ENCODE peak calls at places on chromosomes 12 and 14, in seven cellular contexts. M is T1000; Z is activated CD4-positive, alpha-beta T cell treated with anti-CD3 and anti-CD28 coated beads, Interleukin-2, amount 50 U/mL, for 1 hour; Q is sciatic nerve; T is esophagus muscularis mucosa; L is mucosa of gallbladder; Y is GM20000. F is an unnamed sample.

GRCh38 chr12:39443704-39444234 is 849 bp upstream of the KIF21A start:
- DNase-seq in M (no peak), Z (no peak), Q (no peak), T (no peak), L (no peak), Y (no peak), F (no peak)

GRCh38 chr12:131530427-131530826 is 180.5 kb upstream of the SFSWAP start:
- DNase-seq in M (no peak), Z (no peak), Q (no peak), T (no peak), L (no peak), Y (no peak), F (no peak)

GRCh38 chr14:106875503-106875902 is 1349.1 kb downstream of the TMEM121 start:
- DNase-seq in M (no peak), Z (peak), Q (no peak), T (no peak), L (no peak), Y (peak), F (no peak)

GRCh38 chr12:93229494-93230310 is 148.0 kb upstream of the NUDT4 start:
- DNase-seq in M (peak), Z (no peak), Q (no peak), T (no peak), L (no peak), Y (no peak), F (no peak)

GRCh38 chr14:89625208-89625987 is 208.4 kb upstream of the FOXN3 start:
- DNase-seq in M (no peak), Z (no peak), Q (no peak), T (no peak), L (no peak), Y (no peak), F (no peak)

GRCh38 chr12:109487181-109488050 is 10.0 kb downstream of the UBE3B start:
- DNase-seq in M (no peak), Z (no peak), Q (no peak), T (no peak), L (no peak), Y (no peak), F (no peak)

GRCh38 chr12:117486840-117487659 is 125.6 kb upstream of the NOS1 start:
- DNase-seq in M (peak), Z (no peak), Q (no peak), T (no peak), L (peak), Y (no peak), F (no peak)

GRCh38 chr12:106138279-106138645 is 492 bp downstream of the NUAK1 start:
- DNase-seq in M (no peak), Z (no peak), Q (no peak), T (no peak), L (no peak), Y (peak), F (no peak)

GRCh38 chr12:108611884-108612415 is 14.1 kb upstream of the TMEM119 start:
- DNase-seq in M (no peak), Z (peak), Q (no peak), T (no peak), L (no peak), Y (no peak), F (no peak)

GRCh38 chr12:94730846-94731245 is 80.5 kb upstream of the TMCC3 start:
- DNase-seq in M (no peak), Z (no peak), Q (no peak), T (no peak), L (no peak), Y (no peak), F (no peak)

GRCh38 chr14:21612324-21612723 is 22.4 kb downstream of the OR10G2 start:
- DNase-seq in M (no peak), Z (no peak), Q (no peak), T (no peak), L (no peak), Y (peak), F (no peak)

GRCh38 chr14:34012978-34013713 is 62.3 kb upstream of the EGLN3 start:
- DNase-seq in M (no peak), Z (no peak), Q (no peak), T (no peak), L (no peak), Y (peak), F (no peak)

GRCh38 chr12:52645982-52646381 is 6.0 kb downstream of the KRT2 start:
- DNase-seq in M (no peak), Z (no peak), Q (no peak), T (peak), L (no peak), Y (no peak), F (no peak)

GRCh38 chr14:106518054-106518943 is 991.9 kb downstream of the TMEM121 start:
- DNase-seq in M (no peak), Z (peak), Q (peak), T (no peak), L (peak), Y (peak), F (no peak)

GRCh38 chr14:86296173-86296572 is 766.2 kb downstream of the FLRT2 start:
- DNase-seq in M (peak), Z (no peak), Q (no peak), T (no peak), L (no peak), Y (no peak), F (no peak)

GRCh38 chr12:51357374-51358047 is 11.0 kb upstream of the CELA1 start:
- DNase-seq in M (no peak), Z (no peak), Q (no peak), T (no peak), L (no peak), Y (peak), F (no peak)

GRCh38 chr14:47539065-47539464 is 136.3 kb downstream of the MDGA2 start:
- DNase-seq in M (no peak), Z (no peak), Q (no peak), T (no peak), L (no peak), Y (no peak), F (no peak)

GRCh38 chr12:18250313-18250916 is 10.9 kb upstream of the PIK3C2G start:
- DNase-seq in M (peak), Z (no peak), Q (no peak), T (no peak), L (peak), Y (peak), F (no peak)

GRCh38 chr14:52059614-52060013 is 9.2 kb downstream of the NID2 start:
- DNase-seq in M (no peak), Z (no peak), Q (no peak), T (no peak), L (no peak), Y (no peak), F (no peak)

GRCh38 chr12:3712209-3712992 is 40.5 kb downstream of the CRACR2A start:
- DNase-seq in M (no peak), Z (no peak), Q (no peak), T (peak), L (no peak), Y (no peak), F (no peak)

GRCh38 chr14:85471744-85472143 is 58.2 kb upstream of the FLRT2 start:
- DNase-seq in M (no peak), Z (no peak), Q (no peak), T (no peak), L (peak), Y (no peak), F (no peak)

GRCh38 chr12:116400671-116401357 is 123.3 kb upstream of the MED13L start:
- DNase-seq in M (no peak), Z (no peak), Q (no peak), T (no peak), L (no peak), Y (no peak), F (no peak)

GRCh38 chr12:128951448-128951847 is 98.2 kb downstream of the GLT1D1 start:
- DNase-seq in M (no peak), Z (no peak), Q (no peak), T (no peak), L (peak), Y (no peak), F (no peak)